ENCODE peak calls at places on chromosome 15, in ten cellular contexts. Y, X, V, K, I, T, R, J, S and Z are unnamed samples.

GRCh38 chr15:56786966-56787365 is 53.7 kb upstream of the ZNF280D start:
- DNase-seq in Y (no peak), X (no peak), V (no peak), K (no peak), I (no peak), T (no peak), R (no peak), J (no peak), S (no peak), Z (no peak)

GRCh38 chr15:38438031-38438986 is 15.6 kb upstream of the FAM98B start:
- DNase-seq in Y (no peak), X (no peak), V (peak), K (no peak), I (no peak), T (no peak), R (no peak), J (no peak), S (no peak), Z (no peak)

GRCh38 chr15:64500695-64501395 is 40.5 kb downstream of the ZNF609 start:
- DNase-seq in Y (no peak), X (no peak), V (no peak), K (no peak), I (no peak), T (no peak), R (no peak), J (no peak), S (no peak), Z (no peak)

GRCh38 chr15:63491979-63492378 is 12.4 kb upstream of the USP3 start:
- DNase-seq in Y (no peak), X (no peak), V (no peak), K (no peak), I (no peak), T (no peak), R (no peak), J (no peak), S (peak), Z (no peak)

GRCh38 chr15:101397521-101398003 is 91.9 kb downstream of the PCSK6 start:
- DNase-seq in Y (no peak), X (no peak), V (no peak), K (no peak), I (no peak), T (no peak), R (no peak), J (no peak), S (peak), Z (no peak)

GRCh38 chr15:51829360-51830278 is at the start of gene TMOD3:
- DNase-seq in Y (peak), X (peak), V (peak), K (peak), I (peak), T (peak), R (peak), J (peak), S (peak), Z (peak)

GRCh38 chr15:94015324-94015723 is 216.0 kb upstream of the MCTP2 start:
- DNase-seq in Y (no peak), X (no peak), V (no peak), K (no peak), I (no peak), T (no peak), R (no peak), J (no peak), S (no peak), Z (no peak)

GRCh38 chr15:25701716-25702465 is 161.2 kb downstream of the ATP10A start:
- DNase-seq in Y (no peak), X (no peak), V (no peak), K (no peak), I (no peak), T (no peak), R (no peak), J (no peak), S (no peak), Z (no peak)

GRCh38 chr15:88241060-88241459 is 15.5 kb downstream of the NTRK3 start:
- DNase-seq in Y (no peak), X (no peak), V (no peak), K (no peak), I (no peak), T (no peak), R (no peak), J (no peak), S (no peak), Z (no peak)

GRCh38 chr15:49370782-49371181 is 52.3 kb upstream of the FGF7 start:
- DNase-seq in Y (peak), X (no peak), V (peak), K (no peak), I (peak), T (no peak), R (no peak), J (no peak), S (no peak), Z (no peak)

GRCh38 chr15:100008258-100008657 is 275.0 kb upstream of the LYSMD4 start:
- DNase-seq in Y (no peak), X (no peak), V (no peak), K (no peak), I (no peak), T (no peak), R (no peak), J (no peak), S (peak), Z (no peak)

GRCh38 chr15:52406601-52407000 is 111.0 kb upstream of the MYO5C start:
- DNase-seq in Y (no peak), X (no peak), V (peak), K (no peak), I (no peak), T (no peak), R (no peak), J (no peak), S (no peak), Z (no peak)

GRCh38 chr15:97993310-97993738 is 32.8 kb downstream of the ARRDC4 start:
- DNase-seq in Y (no peak), X (no peak), V (no peak), K (no peak), I (no peak), T (no peak), R (no peak), J (no peak), S (peak), Z (no peak)

GRCh38 chr15:70357453-70357852 is 259.7 kb upstream of the TLE3 start:
- DNase-seq in Y (no peak), X (no peak), V (no peak), K (no peak), I (no peak), T (no peak), R (no peak), J (no peak), S (peak), Z (no peak)

GRCh38 chr15:38002883-38003477 is 68.5 kb downstream of the TMCO5A start:
- DNase-seq in Y (peak), X (no peak), V (peak), K (no peak), I (peak), T (peak), R (peak), J (peak), S (peak), Z (peak)

GRCh38 chr15:41241251-41241964 is 10.3 kb downstream of the CHP1 start:
- DNase-seq in Y (peak), X (no peak), V (no peak), K (no peak), I (no peak), T (peak), R (no peak), J (no peak), S (no peak), Z (no peak)

GRCh38 chr15:47983533-47983932 is 137.3 kb upstream of the SLC24A5 start:
- DNase-seq in Y (no peak), X (no peak), V (no peak), K (no peak), I (no peak), T (no peak), R (no peak), J (no peak), S (no peak), Z (no peak)

GRCh38 chr15:55627730-55628368 is 39.7 kb upstream of the PYGO1 start:
- DNase-seq in Y (peak), X (no peak), V (peak), K (no peak), I (peak), T (no peak), R (no peak), J (no peak), S (peak), Z (no peak)